ENCODE peak calls at places on chromosomes 12 and 14, in four cellular contexts. One of them, this sample, is unnamed.

GRCh38 chr12:31868980-31869379 is 90.2 kb upstream of the RESF1 start:
- DNase-seq in stimulated activated CD4-positive, alpha-beta T cell treated with anti-CD3 and anti-CD28 coated beads, Interleukin-2, amount 100 ng/mL, for 24 hours: no peak
- DNase-seq in fibroblast of gingiva: peak; percentile 57
- DNase-seq in hepatic stellate cell: no peak
- DNase-seq in this sample: no peak

GRCh38 chr14:99821519-99822165 is 28.4 kb downstream of the EML1 start:
- DNase-seq in stimulated activated CD4-positive, alpha-beta T cell treated with anti-CD3 and anti-CD28 coated beads, Interleukin-2, amount 100 ng/mL, for 24 hours: no peak
- DNase-seq in fibroblast of gingiva: no peak
- DNase-seq in hepatic stellate cell: no peak
- DNase-seq in this sample: no peak

GRCh38 chr12:6792522-6793201 is 3.3 kb downstream of the CD4 start:
- DNase-seq in stimulated activated CD4-positive, alpha-beta T cell treated with anti-CD3 and anti-CD28 coated beads, Interleukin-2, amount 100 ng/mL, for 24 hours: no peak
- DNase-seq in fibroblast of gingiva: no peak
- DNase-seq in hepatic stellate cell: peak; percentile 38
- DNase-seq in this sample: peak; percentile 27

GRCh38 chr14:59060841-59061240 is 127.6 kb upstream of the DAAM1 start:
- DNase-seq in stimulated activated CD4-positive, alpha-beta T cell treated with anti-CD3 and anti-CD28 coated beads, Interleukin-2, amount 100 ng/mL, for 24 hours: no peak
- DNase-seq in fibroblast of gingiva: no peak
- DNase-seq in hepatic stellate cell: no peak
- DNase-seq in this sample: no peak

GRCh38 chr12:77189463-77189862 is 124.1 kb upstream of the E2F7 start:
- DNase-seq in stimulated activated CD4-positive, alpha-beta T cell treated with anti-CD3 and anti-CD28 coated beads, Interleukin-2, amount 100 ng/mL, for 24 hours: no peak
- DNase-seq in fibroblast of gingiva: peak; percentile 85
- DNase-seq in hepatic stellate cell: peak; percentile 9
- DNase-seq in this sample: no peak

GRCh38 chr12:15118946-15119345 is 102.3 kb downstream of the RERG start:
- DNase-seq in stimulated activated CD4-positive, alpha-beta T cell treated with anti-CD3 and anti-CD28 coated beads, Interleukin-2, amount 100 ng/mL, for 24 hours: no peak
- DNase-seq in fibroblast of gingiva: no peak
- DNase-seq in hepatic stellate cell: no peak
- DNase-seq in this sample: no peak

GRCh38 chr14:105093426-105094192 is 28.4 kb upstream of the GPR132 start:
- DNase-seq in stimulated activated CD4-positive, alpha-beta T cell treated with anti-CD3 and anti-CD28 coated beads, Interleukin-2, amount 100 ng/mL, for 24 hours: peak; percentile 76
- DNase-seq in fibroblast of gingiva: peak; percentile 38
- DNase-seq in hepatic stellate cell: peak; percentile 79
- DNase-seq in this sample: peak; percentile 78

GRCh38 chr12:57216931-57217871 is 607 bp downstream of the NXPH4 start:
- DNase-seq in stimulated activated CD4-positive, alpha-beta T cell treated with anti-CD3 and anti-CD28 coated beads, Interleukin-2, amount 100 ng/mL, for 24 hours: peak; percentile 31
- DNase-seq in fibroblast of gingiva: no peak
- DNase-seq in hepatic stellate cell: peak; percentile 47
- DNase-seq in this sample: no peak

GRCh38 chr12:114911196-114911595 is 227.2 kb upstream of the TBX3 start:
- DNase-seq in stimulated activated CD4-positive, alpha-beta T cell treated with anti-CD3 and anti-CD28 coated beads, Interleukin-2, amount 100 ng/mL, for 24 hours: no peak
- DNase-seq in fibroblast of gingiva: no peak
- DNase-seq in hepatic stellate cell: no peak
- DNase-seq in this sample: no peak